ENCODE peak calls at places on chromosomes 13 and 19, in seven cellular contexts. H is tibial nerve, G is AG04450, R is heart right ventricle, T is transverse colon, Q is endothelial cell, Z is fibroblast of pulmonary artery. F is an unnamed sample.

GRCh38 chr13:59300347-59301165 is 863.2 kb downstream of the DIAPH3 start:
- DNase-seq in H (no peak), G (no peak), R (no peak), T (no peak), Q (no peak), Z (no peak), F (no peak)

GRCh38 chr19:56562766-56563165 is 4.5 kb upstream of the ZNF470 start:
- DNase-seq in H (no peak), G (no peak), R (no peak), T (no peak), Q (no peak), Z (no peak), F (no peak)

GRCh38 chr19:44851427-44851826 is 5.3 kb downstream of the NECTIN2 start:
- DNase-seq in H (no peak), G (no peak), R (no peak), T (no peak), Q (no peak), Z (no peak), F (no peak)

GRCh38 chr19:17511724-17512573 is 500 bp downstream of the PGLS start:
- DNase-seq in H (peak; percentile 65), G (peak; percentile 43), R (peak; percentile 93), T (peak; percentile 90), Q (peak; percentile 74), Z (peak; percentile 84), F (peak; percentile 90)

GRCh38 chr13:91046715-91047327 is 300.7 kb upstream of the MIR17HG start:
- DNase-seq in H (no peak), G (no peak), R (no peak), T (no peak), Q (no peak), Z (no peak), F (no peak)

GRCh38 chr13:113969311-113969972 is 4.4 kb downstream of the C13orf46 start:
- DNase-seq in H (peak; percentile 9), G (no peak), R (no peak), T (no peak), Q (no peak), Z (no peak), F (no peak)

GRCh38 chr13:80010286-80010831 is 330.6 kb downstream of the SPRY2 start:
- DNase-seq in H (no peak), G (no peak), R (no peak), T (no peak), Q (no peak), Z (no peak), F (no peak)

GRCh38 chr19:52028027-52028779 is at the start of gene ZNF614:
- DNase-seq in H (peak; percentile 58), G (no peak), R (peak; percentile 90), T (peak; percentile 90), Q (peak; percentile 87), Z (peak; percentile 89), F (peak; percentile 92)

GRCh38 chr13:99258210-99258860 is at the start of gene GPR18:
- DNase-seq in H (no peak), G (no peak), R (no peak), T (no peak), Q (no peak), Z (no peak), F (peak; percentile 56)

GRCh38 chr13:28093871-28094270 is 6.5 kb downstream of the FLT3 start:
- DNase-seq in H (no peak), G (no peak), R (no peak), T (no peak), Q (no peak), Z (no peak), F (no peak)

GRCh38 chr19:49890349-49891311 is 6.1 kb downstream of the IL4I1 start:
- DNase-seq in H (no peak), G (no peak), R (no peak), T (peak; percentile 67), Q (no peak), Z (no peak), F (peak; percentile 84)

GRCh38 chr19:28502879-28503734 is 709.8 kb downstream of the UQCRFS1 start:
- DNase-seq in H (no peak), G (no peak), R (no peak), T (no peak), Q (no peak), Z (no peak), F (no peak)

GRCh38 chr19:30743702-30744101 is 371.5 kb downstream of the ZNF536 start:
- DNase-seq in H (no peak), G (no peak), R (no peak), T (no peak), Q (no peak), Z (no peak), F (no peak)

GRCh38 chr19:28350037-28350436 is 862.9 kb downstream of the UQCRFS1 start:
- DNase-seq in H (no peak), G (no peak), R (no peak), T (no peak), Q (no peak), Z (no peak), F (no peak)

GRCh38 chr19:4589579-4590410 is 30.3 kb upstream of the SEMA6B start:
- DNase-seq in H (no peak), G (no peak), R (no peak), T (no peak), Q (peak; percentile 56), Z (no peak), F (peak; percentile 70)

GRCh38 chr19:11164879-11165406 is 9.4 kb upstream of the SPC24 start:
- DNase-seq in H (peak; percentile 75), G (no peak), R (peak; percentile 87), T (peak; percentile 70), Q (no peak), Z (peak; percentile 97), F (no peak)

GRCh38 chr19:46383846-46384245 is 29.5 kb downstream of the CCDC8 start:
- DNase-seq in H (no peak), G (no peak), R (no peak), T (no peak), Q (no peak), Z (no peak), F (no peak)

GRCh38 chr19:36796714-36796999 is 24.1 kb upstream of the ZNF850 start:
- DNase-seq in H (no peak), G (no peak), R (no peak), T (no peak), Q (no peak), Z (no peak), F (no peak)

GRCh38 chr13:37868691-37869505 is 674 bp downstream of the TRPC4 start:
- DNase-seq in H (no peak), G (no peak), R (no peak), T (no peak), Q (peak; percentile 6), Z (peak; percentile 50), F (peak; percentile 3)

GRCh38 chr19:42193706-42194105 is 23.8 kb downstream of the DEDD2 start:
- DNase-seq in H (no peak), G (no peak), R (no peak), T (no peak), Q (no peak), Z (peak; percentile 91), F (no peak)

GRCh38 chr13:20672772-20673171 is 30.7 kb upstream of the IL17D start:
- DNase-seq in H (no peak), G (peak; percentile 6), R (no peak), T (no peak), Q (no peak), Z (peak; percentile 80), F (no peak)

GRCh38 chr13:109206616-109207015 is 577.2 kb downstream of the MYO16 start:
- DNase-seq in H (no peak), G (no peak), R (no peak), T (no peak), Q (no peak), Z (no peak), F (no peak)
- TF ChIP-seq CTCF in H (no peak), G (no peak), R (no peak), T (no peak), Q (no peak), Z (no peak), F (no peak)

GRCh38 chr19:35417278-35417677 is 30.8 kb upstream of the FFAR2 start:
- DNase-seq in H (no peak), G (no peak), R (no peak), T (no peak), Q (no peak), Z (no peak), F (no peak)

GRCh38 chr19:35416331-35416730 is 31.7 kb upstream of the FFAR2 start:
- DNase-seq in H (no peak), G (no peak), R (no peak), T (no peak), Q (no peak), Z (no peak), F (no peak)

GRCh38 chr19:35410487-35410886 is 37.6 kb upstream of the FFAR2 start:
- DNase-seq in H (no peak), G (no peak), R (no peak), T (no peak), Q (no peak), Z (no peak), F (no peak)

GRCh38 chr19:35417713-35418534 is 30.1 kb upstream of the FFAR2 start:
- DNase-seq in H (no peak), G (no peak), R (no peak), T (no peak), Q (no peak), Z (no peak), F (peak; percentile 67)

GRCh38 chr19:35414442-35414841 is 33.6 kb upstream of the FFAR2 start:
- DNase-seq in H (no peak), G (no peak), R (no peak), T (no peak), Q (no peak), Z (no peak), F (no peak)
- TF ChIP-seq CTCF in H (no peak), G (no peak), R (no peak), T (no peak), Q (no peak), Z (no peak), F (no peak)

DNA sequence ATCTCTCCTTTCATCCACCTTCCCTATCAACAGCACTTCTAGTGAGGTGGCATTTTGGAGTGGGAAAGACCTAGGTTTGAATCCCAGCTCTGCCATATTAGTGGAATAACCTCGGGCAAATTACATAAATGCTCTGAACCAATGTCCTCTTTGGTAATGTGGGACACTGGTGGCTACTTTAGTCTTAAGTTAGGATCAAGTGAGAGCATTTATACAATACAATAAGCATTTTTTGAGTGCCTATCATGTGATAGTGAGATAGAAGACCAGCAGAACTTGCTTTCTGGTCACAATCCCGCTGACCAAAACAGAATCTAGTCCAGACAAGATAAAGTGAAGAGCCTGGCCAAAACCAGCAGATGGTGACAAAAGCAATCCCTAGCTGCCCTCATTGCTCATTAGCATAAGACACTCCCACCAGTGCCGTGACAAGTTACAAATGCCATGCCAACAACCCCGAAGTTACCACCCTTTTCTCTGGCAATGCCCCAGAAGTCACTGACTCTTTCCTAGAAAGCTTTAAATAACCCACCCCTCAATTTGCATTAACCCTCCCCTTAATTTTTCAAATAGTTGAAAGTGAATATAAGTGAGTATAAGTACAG is 28.8 kb upstream of the KPNA3 start:
- DNase-seq in H (no peak), G (no peak), R (no peak), T (no peak), Q (no peak), Z (peak; percentile 9), F (no peak)
- TF ChIP-seq CTCF in H (no peak), G (no peak), R (no peak), T (no peak), Q (no peak), Z (no peak), F (no peak)

DNA sequence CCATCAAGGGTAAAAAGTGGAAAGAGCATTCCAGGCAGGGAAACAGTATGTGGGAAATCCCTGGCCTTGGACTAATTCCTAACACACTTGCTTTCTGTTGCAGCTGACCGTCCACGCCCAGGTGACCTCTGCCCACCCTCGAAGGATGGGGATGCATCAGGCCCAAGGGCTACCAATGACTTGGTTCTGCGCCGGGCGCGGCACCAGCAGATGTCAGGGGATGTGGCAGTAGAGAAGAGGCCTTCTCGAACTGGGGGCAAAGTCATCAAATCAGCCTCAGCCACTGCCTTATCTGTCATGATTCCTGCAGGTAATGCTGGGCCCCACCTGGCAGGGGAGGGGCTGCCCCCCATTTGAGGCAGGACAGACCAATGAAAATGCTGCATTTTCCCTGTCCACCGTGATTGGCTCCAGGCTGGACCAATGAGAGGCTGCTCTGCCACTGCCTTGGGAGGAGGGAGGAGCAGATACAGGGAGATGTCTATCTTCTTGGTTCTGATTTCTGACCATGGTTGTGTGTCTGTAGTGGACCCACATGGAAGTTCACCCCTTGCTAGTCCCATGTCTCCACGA is 12.6 kb downstream of the DNASE2 start:
- DNase-seq in H (no peak), G (no peak), R (no peak), T (no peak), Q (no peak), Z (no peak), F (no peak)
- TF ChIP-seq CTCF in H (no peak), G (no peak), R (no peak), T (no peak), Q (no peak), Z (no peak), F (no peak)